ENCODE peak calls at places on chromosomes 3 and 15, in five cellular contexts. One of them, this sample, is unnamed.

GRCh38 chr15:77497108-77497737 is 76.5 kb downstream of the HMG20A start:
- DNase-seq in stimulated activated CD4-positive, alpha-beta T cell treated with anti-CD3 and anti-CD28 coated beads, Interleukin-4, amount 100 ng/mL, for 48 hours: no peak
- DNase-seq in HCEC 1CT: no peak
- DNase-seq in caudate nucleus: peak
- DNase-seq in NCI-H2171: peak
- DNase-seq in this sample: no peak

GRCh38 chr15:36831125-36831914 is 251.9 kb downstream of the CDIN1 start:
- DNase-seq in NCI-H2171: no peak
- DNase-seq in HCEC 1CT: peak
- DNase-seq in stimulated activated CD4-positive, alpha-beta T cell treated with anti-CD3 and anti-CD28 coated beads, Interleukin-4, amount 100 ng/mL, for 48 hours: no peak
- DNase-seq in caudate nucleus: no peak
- DNase-seq in this sample: no peak

GRCh38 chr3:10957976-10958749 is 34.4 kb upstream of the SLC6A1 start:
- DNase-seq in stimulated activated CD4-positive, alpha-beta T cell treated with anti-CD3 and anti-CD28 coated beads, Interleukin-4, amount 100 ng/mL, for 48 hours: no peak
- DNase-seq in NCI-H2171: no peak
- DNase-seq in HCEC 1CT: no peak
- DNase-seq in caudate nucleus: no peak
- DNase-seq in this sample: no peak

GRCh38 chr3:128276577-128277183 is 123.4 kb downstream of the EEFSEC start:
- DNase-seq in HCEC 1CT: no peak
- DNase-seq in caudate nucleus: no peak
- DNase-seq in stimulated activated CD4-positive, alpha-beta T cell treated with anti-CD3 and anti-CD28 coated beads, Interleukin-4, amount 100 ng/mL, for 48 hours: no peak
- DNase-seq in NCI-H2171: no peak
- DNase-seq in this sample: no peak

GRCh38 chr3:190003730-190004129 is 117.0 kb downstream of the P3H2 start:
- DNase-seq in stimulated activated CD4-positive, alpha-beta T cell treated with anti-CD3 and anti-CD28 coated beads, Interleukin-4, amount 100 ng/mL, for 48 hours: no peak
- DNase-seq in NCI-H2171: no peak
- DNase-seq in HCEC 1CT: peak
- DNase-seq in caudate nucleus: no peak
- DNase-seq in this sample: no peak

GRCh38 chr15:56320861-56321260 is 44.4 kb upstream of the TEX9 start:
- DNase-seq in stimulated activated CD4-positive, alpha-beta T cell treated with anti-CD3 and anti-CD28 coated beads, Interleukin-4, amount 100 ng/mL, for 48 hours: no peak
- DNase-seq in HCEC 1CT: no peak
- DNase-seq in caudate nucleus: no peak
- DNase-seq in NCI-H2171: no peak
- DNase-seq in this sample: no peak

GRCh38 chr3:99700637-99701268 is 62.4 kb downstream of the COL8A1 start:
- DNase-seq in HCEC 1CT: peak
- DNase-seq in caudate nucleus: no peak
- DNase-seq in NCI-H2171: no peak
- DNase-seq in stimulated activated CD4-positive, alpha-beta T cell treated with anti-CD3 and anti-CD28 coated beads, Interleukin-4, amount 100 ng/mL, for 48 hours: no peak
- DNase-seq in this sample: no peak

GRCh38 chr3:41362638-41363559 is 163.6 kb downstream of the CTNNB1 start:
- DNase-seq in HCEC 1CT: peak
- DNase-seq in caudate nucleus: no peak
- DNase-seq in stimulated activated CD4-positive, alpha-beta T cell treated with anti-CD3 and anti-CD28 coated beads, Interleukin-4, amount 100 ng/mL, for 48 hours: no peak
- DNase-seq in NCI-H2171: no peak
- DNase-seq in this sample: no peak

GRCh38 chr3:99984668-99985067 is 129.6 kb downstream of the FILIP1L start:
- DNase-seq in caudate nucleus: no peak
- DNase-seq in stimulated activated CD4-positive, alpha-beta T cell treated with anti-CD3 and anti-CD28 coated beads, Interleukin-4, amount 100 ng/mL, for 48 hours: no peak
- DNase-seq in NCI-H2171: no peak
- DNase-seq in HCEC 1CT: no peak
- DNase-seq in this sample: no peak

GRCh38 chr15:81338422-81339007 is 14.6 kb upstream of the STARD5 start:
- DNase-seq in stimulated activated CD4-positive, alpha-beta T cell treated with anti-CD3 and anti-CD28 coated beads, Interleukin-4, amount 100 ng/mL, for 48 hours: no peak
- DNase-seq in NCI-H2171: no peak
- DNase-seq in caudate nucleus: no peak
- DNase-seq in HCEC 1CT: peak
- DNase-seq in this sample: no peak

GRCh38 chr3:135125171-135125801 is 330.2 kb downstream of the EPHB1 start:
- DNase-seq in stimulated activated CD4-positive, alpha-beta T cell treated with anti-CD3 and anti-CD28 coated beads, Interleukin-4, amount 100 ng/mL, for 48 hours: no peak
- DNase-seq in NCI-H2171: no peak
- DNase-seq in HCEC 1CT: no peak
- DNase-seq in caudate nucleus: no peak
- DNase-seq in this sample: no peak

GRCh38 chr3:194745427-194746184 is 59.9 kb downstream of the FAM43A start:
- DNase-seq in caudate nucleus: no peak
- DNase-seq in HCEC 1CT: no peak
- DNase-seq in stimulated activated CD4-positive, alpha-beta T cell treated with anti-CD3 and anti-CD28 coated beads, Interleukin-4, amount 100 ng/mL, for 48 hours: no peak
- DNase-seq in NCI-H2171: no peak
- DNase-seq in this sample: no peak

GRCh38 chr15:38252481-38253311 is at the start of gene SPRED1:
- DNase-seq in HCEC 1CT: peak
- DNase-seq in stimulated activated CD4-positive, alpha-beta T cell treated with anti-CD3 and anti-CD28 coated beads, Interleukin-4, amount 100 ng/mL, for 48 hours: peak
- DNase-seq in NCI-H2171: peak
- DNase-seq in caudate nucleus: peak
- DNase-seq in this sample: peak

This sample was measured in naive B cell.